ENCODE peak calls at places on chromosome 5, in seven cellular contexts. K is astrocyte; S is PC-3; J is tibial nerve; L is CD8-positive, alpha-beta T cell; Q is left ventricle myocardium inferior; V is thyroid gland. Z is an unnamed sample.
A peak's percentile ranks its signal among the peaks of the same experiment; 100 is the strongest.

GRCh38 chr5:74403771-74404170 is 236.8 kb downstream of the ENC1 start:
- DNase-seq in K (no peak), S (no peak), J (no peak), L (no peak), Q (no peak), V (no peak), Z (no peak)

GRCh38 chr5:81245871-81246235 is 12.7 kb downstream of the CKMT2 start:
- DNase-seq in K (no peak), S (no peak), J (no peak), L (no peak), Q (no peak), V (no peak), Z (no peak)

GRCh38 chr5:106873558-106873957 is 797.2 kb downstream of the EFNA5 start:
- DNase-seq in K (no peak), S (peak; percentile 60), J (no peak), L (no peak), Q (no peak), V (peak; percentile 33), Z (no peak)

GRCh38 chr5:112854651-112855050 is 6.4 kb upstream of the SRP19 start:
- DNase-seq in K (no peak), S (no peak), J (no peak), L (no peak), Q (no peak), V (no peak), Z (no peak)

GRCh38 chr5:123220616-123221146 is 131.6 kb downstream of the PRDM6 start:
- DNase-seq in K (no peak), S (no peak), J (no peak), L (no peak), Q (no peak), V (no peak), Z (no peak)

GRCh38 chr5:1515921-1516571 is 7.7 kb downstream of the LPCAT1 start:
- DNase-seq in K (peak; percentile 19), S (peak; percentile 98), J (no peak), L (peak; percentile 24), Q (peak; percentile 10), V (no peak), Z (no peak)

GRCh38 chr5:31809037-31809910 is 170.3 kb downstream of the PDZD2 start:
- DNase-seq in K (peak; percentile 54), S (peak; percentile 84), J (peak; percentile 74), L (no peak), Q (peak; percentile 71), V (peak; percentile 72), Z (peak; percentile 65)

GRCh38 chr5:171857537-171857936 is 71.9 kb downstream of the SMIM23 start:
- DNase-seq in K (no peak), S (no peak), J (no peak), L (no peak), Q (no peak), V (no peak), Z (no peak)

GRCh38 chr5:125036494-125036893 is 290.1 kb upstream of the ZNF608 start:
- DNase-seq in K (no peak), S (no peak), J (no peak), L (no peak), Q (no peak), V (no peak), Z (no peak)

GRCh38 chr5:98517967-98518366 is 255.5 kb upstream of the RGMB start:
- DNase-seq in K (no peak), S (no peak), J (no peak), L (no peak), Q (no peak), V (no peak), Z (no peak)

GRCh38 chr5:103821361-103821760 is 258.8 kb upstream of the NUDT12 start:
- DNase-seq in K (no peak), S (no peak), J (no peak), L (no peak), Q (no peak), V (no peak), Z (no peak)

GRCh38 chr5:174376726-174377373 is 331.3 kb downstream of the NSG2 start:
- DNase-seq in K (no peak), S (no peak), J (no peak), L (no peak), Q (no peak), V (no peak), Z (no peak)

GRCh38 chr5:63262191-63262981 is 683.8 kb downstream of the LRRC70 start:
- DNase-seq in K (peak; percentile 42), S (peak; percentile 64), J (no peak), L (no peak), Q (no peak), V (no peak), Z (no peak)

GRCh38 chr5:59042201-59042600 is 459.3 kb downstream of the RAB3C start:
- DNase-seq in K (peak; percentile 89), S (peak; percentile 70), J (no peak), L (no peak), Q (no peak), V (no peak), Z (no peak)

GRCh38 chr5:14523243-14524034 is 58.2 kb upstream of the OTULINL start:
- DNase-seq in K (no peak), S (no peak), J (no peak), L (no peak), Q (no peak), V (no peak), Z (no peak)

GRCh38 chr5:157563373-157564148 is 12.0 kb downstream of the ADAM19 start:
- DNase-seq in K (peak; percentile 98), S (peak; percentile 77), J (no peak), L (no peak), Q (no peak), V (no peak), Z (peak; percentile 57)

GRCh38 chr5:105587963-105588662 is 2025.5 kb upstream of the NUDT12 start:
- DNase-seq in K (no peak), S (peak; percentile 50), J (no peak), L (no peak), Q (no peak), V (no peak), Z (no peak)

GRCh38 chr5:142339781-142340180 is 15.0 kb upstream of the SPRY4 start:
- DNase-seq in K (no peak), S (no peak), J (no peak), L (no peak), Q (no peak), V (no peak), Z (no peak)

GRCh38 chr5:37777472-37778135 is 62.2 kb downstream of the GDNF start:
- DNase-seq in K (peak; percentile 63), S (no peak), J (no peak), L (no peak), Q (no peak), V (no peak), Z (no peak)

GRCh38 chr5:142819292-142819691 is 49.1 kb downstream of the ARHGAP26 start:
- DNase-seq in K (no peak), S (peak; percentile 87), J (no peak), L (no peak), Q (no peak), V (peak; percentile 62), Z (no peak)

GRCh38 chr5:16539169-16539666 is 73.6 kb upstream of the ZNF622 start:
- DNase-seq in K (peak; percentile 82), S (peak; percentile 94), J (peak; percentile 83), L (no peak), Q (peak; percentile 82), V (peak; percentile 74), Z (peak; percentile 75)

GRCh38 chr5:37619353-37619752 is 220.5 kb downstream of the GDNF start:
- DNase-seq in K (peak; percentile 60), S (no peak), J (no peak), L (no peak), Q (no peak), V (no peak), Z (no peak)

GRCh38 chr5:173323121-173323798 is 5.0 kb downstream of the STC2 start:
- DNase-seq in K (no peak), S (no peak), J (no peak), L (no peak), Q (no peak), V (no peak), Z (no peak)

GRCh38 chr5:39202594-39203290 is 16.6 kb downstream of the FYB1 start:
- DNase-seq in K (no peak), S (no peak), J (no peak), L (peak; percentile 49), Q (no peak), V (no peak), Z (no peak)

GRCh38 chr5:164748861-164749260 is 1243.4 kb downstream of the MAT2B start:
- DNase-seq in K (no peak), S (no peak), J (no peak), L (no peak), Q (no peak), V (no peak), Z (no peak)

GRCh38 chr5:95572016-95572415 is 17.1 kb downstream of the ARSK start:
- DNase-seq in K (no peak), S (no peak), J (no peak), L (no peak), Q (no peak), V (no peak), Z (no peak)

GRCh38 chr5:91419571-91420537 is 36.7 kb upstream of the ARRDC3 start:
- DNase-seq in K (no peak), S (peak; percentile 88), J (peak; percentile 66), L (peak; percentile 60), Q (peak; percentile 22), V (peak; percentile 75), Z (peak; percentile 43)

DNA sequence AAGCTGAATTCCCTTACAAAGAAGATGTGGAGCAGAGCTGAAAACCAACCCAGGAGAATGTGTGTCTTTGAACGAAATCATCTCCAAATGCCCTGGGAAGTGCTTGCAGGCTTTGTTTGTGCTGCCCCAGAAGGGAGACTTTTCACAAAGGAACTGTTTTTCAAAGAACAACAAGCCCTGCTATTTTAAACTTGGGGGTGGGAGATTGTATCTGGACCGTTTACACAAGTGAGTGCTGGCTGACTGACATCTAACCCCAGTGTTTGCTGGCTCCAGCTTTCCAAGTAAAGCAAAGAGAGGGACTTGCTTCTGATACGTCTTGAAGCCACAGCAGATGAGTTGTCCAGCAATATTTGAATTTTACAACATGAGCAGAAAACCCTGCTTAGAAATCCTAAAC is 1.6 kb downstream of the ADAMTS12 start:
- DNase-seq in K (peak; percentile 20), S (no peak), J (no peak), L (no peak), Q (no peak), V (no peak), Z (no peak)
- H3K4me1 ChIP-seq in K (peaks cover 39% of the 10 kb centered on the region), S (peaks cover 28% of the 10 kb centered on the region), J (peaks cover 18% of the 10 kb centered on the region), L (peaks cover 3% of the 10 kb centered on the region), Q (peaks cover 22% of the 10 kb centered on the region), V (peaks cover 10% of the 10 kb centered on the region), Z (peaks cover 4% of the 10 kb centered on the region)

GRCh38 chr5:67292201-67292940 is 95.8 kb upstream of the CD180 start:
- DNase-seq in K (no peak), S (no peak), J (no peak), L (no peak), Q (no peak), V (no peak), Z (no peak)
- TF ChIP-seq CTCF in K (no peak), S (no peak), J (no peak), L (no peak), Q (no peak), V (no peak), Z (no peak)

GRCh38 chr5:127176769-127177168 is 103.5 kb upstream of the C5orf63 start:
- DNase-seq in K (no peak), S (no peak), J (no peak), L (no peak), Q (no peak), V (no peak), Z (no peak)
- H3K27me3 ChIP-seq in K (no peaks in the 10 kb centered on the region), S (peaks cover 17% of the 10 kb centered on the region), J (no peaks in the 10 kb centered on the region), L (no peaks in the 10 kb centered on the region), Q (no peaks in the 10 kb centered on the region), V (no peaks in the 10 kb centered on the region), Z (no peaks in the 10 kb centered on the region)

DNA sequence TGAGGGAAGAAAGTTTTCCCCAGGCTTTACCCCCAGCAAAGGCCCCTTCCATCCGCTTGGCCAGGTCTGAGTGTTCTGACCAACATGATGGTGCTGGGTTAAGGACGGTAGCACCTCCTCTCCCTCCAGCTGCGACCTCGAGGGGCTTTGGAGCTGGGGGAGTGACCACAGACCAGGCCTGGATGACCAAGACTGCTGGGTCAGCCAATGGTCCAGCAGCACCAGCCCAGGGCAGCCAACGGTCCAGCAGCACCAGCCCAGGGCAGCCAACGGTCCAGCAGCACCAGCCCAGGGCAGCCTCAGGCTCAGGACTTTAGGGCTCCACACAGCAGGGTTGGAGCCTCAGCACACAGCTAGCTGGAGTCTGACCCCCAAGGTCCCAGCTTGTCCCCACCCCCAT is 57.2 kb upstream of the CNOT6 start:
- DNase-seq in K (no peak), S (no peak), J (no peak), L (no peak), Q (no peak), V (no peak), Z (no peak)
- H3K4me1 ChIP-seq in K (no peaks in the 10 kb centered on the region), S (no peaks in the 10 kb centered on the region), J (no peaks in the 10 kb centered on the region), L (no peaks in the 10 kb centered on the region), Q (no peaks in the 10 kb centered on the region), V (no peaks in the 10 kb centered on the region), Z (no peaks in the 10 kb centered on the region)